ENCODE peak calls at places on chromosomes 12 and 14, in four cellular contexts. One of them, this sample, is unnamed.
A peak's percentile ranks its signal among the peaks of the same experiment; 100 is the strongest.

GRCh38 chr12:69481133-69481532 is 10.9 kb downstream of the FRS2 start:
- DNase-seq in AG04449: no peak
- DNase-seq in fibroblast of lung: no peak
- DNase-seq in breast epithelium: no peak
- DNase-seq in this sample: no peak

GRCh38 chr14:29352681-29353080 is 575.0 kb downstream of the PRKD1 start:
- DNase-seq in fibroblast of lung: no peak
- DNase-seq in breast epithelium: no peak
- DNase-seq in AG04449: no peak
- DNase-seq in this sample: no peak

GRCh38 chr14:35495278-35495677 is 38.7 kb upstream of the INSM2 start:
- DNase-seq in AG04449: no peak
- DNase-seq in fibroblast of lung: no peak
- DNase-seq in breast epithelium: no peak
- DNase-seq in this sample: no peak

GRCh38 chr14:67514203-67514607 is 18.9 kb upstream of the PLEKHH1 start:
- DNase-seq in AG04449: no peak
- DNase-seq in breast epithelium: no peak
- DNase-seq in fibroblast of lung: no peak
- DNase-seq in this sample: no peak

GRCh38 chr12:2637371-2637770 is 157.4 kb upstream of the FKBP4 start:
- DNase-seq in fibroblast of lung: no peak
- DNase-seq in breast epithelium: peak; percentile 14
- DNase-seq in AG04449: no peak
- DNase-seq in this sample: no peak

GRCh38 chr12:20350495-20350894 is 17.8 kb upstream of the PDE3A start:
- DNase-seq in breast epithelium: no peak
- DNase-seq in AG04449: peak; percentile 68
- DNase-seq in fibroblast of lung: peak; percentile 81
- DNase-seq in this sample: no peak

GRCh38 chr14:79483472-79483871 is 727.8 kb downstream of the DIO2 start:
- DNase-seq in fibroblast of lung: peak; percentile 86
- DNase-seq in breast epithelium: no peak
- DNase-seq in AG04449: no peak
- DNase-seq in this sample: no peak

GRCh38 chr12:60042835-60043234 is 447.0 kb downstream of the SLC16A7 start:
- DNase-seq in breast epithelium: no peak
- DNase-seq in AG04449: no peak
- DNase-seq in fibroblast of lung: no peak
- DNase-seq in this sample: no peak

GRCh38 chr14:60161176-60162107 is 3.8 kb downstream of the DHRS7 start:
- DNase-seq in breast epithelium: no peak
- DNase-seq in fibroblast of lung: no peak
- DNase-seq in AG04449: no peak
- DNase-seq in this sample: no peak

GRCh38 chr12:78853231-78853630 is 11.3 kb upstream of the SYT1 start:
- DNase-seq in AG04449: no peak
- DNase-seq in breast epithelium: no peak
- DNase-seq in fibroblast of lung: no peak
- DNase-seq in this sample: no peak

GRCh38 chr12:111792155-111792876 is 25.6 kb downstream of the ALDH2 start:
- DNase-seq in AG04449: no peak
- DNase-seq in breast epithelium: no peak
- DNase-seq in fibroblast of lung: peak; percentile 15
- DNase-seq in this sample: peak; percentile 64

GRCh38 chr12:76119887-76120286 is 35.4 kb upstream of the NAP1L1 start:
- DNase-seq in fibroblast of lung: no peak
- DNase-seq in breast epithelium: no peak
- DNase-seq in AG04449: no peak
- DNase-seq in this sample: no peak

GRCh38 chr12:40953076-40953475 is 235.0 kb upstream of the PDZRN4 start:
- DNase-seq in fibroblast of lung: peak; percentile 86
- DNase-seq in AG04449: no peak
- DNase-seq in breast epithelium: no peak
- DNase-seq in this sample: no peak

GRCh38 chr12:58081488-58081887 is 140.1 kb downstream of the ATP23 start:
- DNase-seq in fibroblast of lung: no peak
- DNase-seq in breast epithelium: no peak
- DNase-seq in AG04449: no peak
- DNase-seq in this sample: no peak

GRCh38 chr14:26448181-26448855 is 149.5 kb downstream of the NOVA1 start:
- DNase-seq in AG04449: no peak
- DNase-seq in fibroblast of lung: no peak
- DNase-seq in breast epithelium: no peak
- DNase-seq in this sample: no peak

GRCh38 chr12:49672351-49673181 is 34.6 kb downstream of the FMNL3 start:
- DNase-seq in AG04449: no peak
- DNase-seq in fibroblast of lung: no peak
- DNase-seq in breast epithelium: no peak
- DNase-seq in this sample: no peak

GRCh38 chr14:30779210-30779609 is 95.1 kb upstream of the COCH start:
- DNase-seq in fibroblast of lung: peak; percentile 27
- DNase-seq in AG04449: peak; percentile 0
- DNase-seq in breast epithelium: no peak
- DNase-seq in this sample: no peak

GRCh38 chr12:132197581-132198281 is 53.5 kb downstream of the NOC4L start:
- DNase-seq in AG04449: no peak
- DNase-seq in breast epithelium: no peak
- DNase-seq in fibroblast of lung: no peak
- DNase-seq in this sample: no peak

GRCh38 chr12:46659032-46659703 is 166.6 kb downstream of the SLC38A4 start:
- DNase-seq in breast epithelium: no peak
- DNase-seq in fibroblast of lung: peak; percentile 11
- DNase-seq in AG04449: no peak
- DNase-seq in this sample: no peak

GRCh38 chr12:68011882-68012207 is 22.6 kb downstream of the IFNG-AS1 start:
- DNase-seq in fibroblast of lung: peak; percentile 4
- DNase-seq in breast epithelium: no peak
- DNase-seq in AG04449: peak; percentile 9
- DNase-seq in this sample: no peak

GRCh38 chr12:11757095-11757494 is 107.6 kb downstream of the ETV6 start:
- DNase-seq in fibroblast of lung: no peak
- DNase-seq in AG04449: no peak
- DNase-seq in breast epithelium: no peak
- DNase-seq in this sample: no peak

GRCh38 chr14:103512701-103513611 is 9.7 kb downstream of the CKB start:
- DNase-seq in fibroblast of lung: peak; percentile 84
- DNase-seq in breast epithelium: peak; percentile 66
- DNase-seq in AG04449: peak; percentile 34
- DNase-seq in this sample: peak; percentile 88

GRCh38 chr12:50517456-50518048 is 12.8 kb downstream of the DIP2B start:
- DNase-seq in breast epithelium: no peak
- DNase-seq in AG04449: no peak
- DNase-seq in fibroblast of lung: peak; percentile 70
- DNase-seq in this sample: no peak

GRCh38 chr12:25960176-25960575 is 1.7 kb downstream of the RASSF8 start:
- DNase-seq in AG04449: no peak
- DNase-seq in fibroblast of lung: peak; percentile 45
- DNase-seq in breast epithelium: no peak
- DNase-seq in this sample: no peak

GRCh38 chr12:25723921-25724491 is 170.9 kb upstream of the LMNTD1 start:
- DNase-seq in AG04449: no peak
- DNase-seq in fibroblast of lung: peak; percentile 84
- DNase-seq in breast epithelium: no peak
- DNase-seq in this sample: no peak

GRCh38 chr12:52909256-52909655 is 4.4 kb upstream of the KRT8 start:
- DNase-seq in breast epithelium: no peak
- DNase-seq in fibroblast of lung: no peak
- DNase-seq in AG04449: no peak
- DNase-seq in this sample: no peak

GRCh38 chr14:33704486-33704885 is 246.4 kb downstream of the EGLN3 start:
- DNase-seq in AG04449: no peak
- DNase-seq in fibroblast of lung: no peak
- DNase-seq in breast epithelium: no peak
- DNase-seq in this sample: no peak

GRCh38 chr12:122847516-122847836 is 12.2 kb downstream of the HIP1R start:
- DNase-seq in breast epithelium: no peak
- DNase-seq in AG04449: no peak
- DNase-seq in fibroblast of lung: no peak
- DNase-seq in this sample: no peak

GRCh38 chr12:122849352-122850047 is 14.2 kb downstream of the HIP1R start:
- DNase-seq in fibroblast of lung: no peak
- DNase-seq in AG04449: no peak
- DNase-seq in breast epithelium: no peak
- DNase-seq in this sample: no peak

GRCh38 chr12:122848471-122849351 is 13.5 kb downstream of the HIP1R start:
- DNase-seq in breast epithelium: no peak
- DNase-seq in AG04449: no peak
- DNase-seq in fibroblast of lung: no peak
- DNase-seq in this sample: no peak

GRCh38 chr12:122846622-122847515 is 11.6 kb downstream of the HIP1R start:
- DNase-seq in breast epithelium: no peak
- DNase-seq in fibroblast of lung: no peak
- DNase-seq in AG04449: no peak
- DNase-seq in this sample: no peak

GRCh38 chr12:122847921-122848421 is 12.7 kb downstream of the HIP1R start:
- DNase-seq in fibroblast of lung: no peak
- DNase-seq in breast epithelium: no peak
- DNase-seq in AG04449: no peak
- DNase-seq in this sample: no peak
- TF ChIP-seq CTCF in fibroblast of lung: no peak
- TF ChIP-seq CTCF in breast epithelium: no peak
- TF ChIP-seq CTCF in AG04449: no peak
- TF ChIP-seq CTCF in this sample: no peak

GRCh38 chr12:71746983-71747611 is 7.6 kb upstream of the RAB21 start:
- DNase-seq in fibroblast of lung: peak; percentile 59
- DNase-seq in breast epithelium: no peak
- DNase-seq in AG04449: peak; percentile 14
- DNase-seq in this sample: no peak
- H3K4me3 ChIP-seq in fibroblast of lung: no peak overlapping the region
- H3K4me3 ChIP-seq in breast epithelium: no peak overlapping the region
- H3K4me3 ChIP-seq in AG04449: no peak overlapping the region
- H3K4me3 ChIP-seq in this sample: no peak overlapping the region

GRCh38 chr12:5561843-5562242 is 129.9 kb downstream of the NTF3 start:
- DNase-seq in breast epithelium: no peak
- DNase-seq in fibroblast of lung: no peak
- DNase-seq in AG04449: no peak
- DNase-seq in this sample: no peak

GRCh38 chr12:5562581-5562980 is 130.7 kb downstream of the NTF3 start:
- DNase-seq in fibroblast of lung: no peak
- DNase-seq in AG04449: no peak
- DNase-seq in breast epithelium: no peak
- DNase-seq in this sample: no peak

GRCh38 chr12:5560242-5560641 is 128.3 kb downstream of the NTF3 start:
- DNase-seq in fibroblast of lung: no peak
- DNase-seq in breast epithelium: no peak
- DNase-seq in AG04449: no peak
- DNase-seq in this sample: no peak

GRCh38 chr12:5557906-5558305 is 126.0 kb downstream of the NTF3 start:
- DNase-seq in breast epithelium: no peak
- DNase-seq in AG04449: no peak
- DNase-seq in fibroblast of lung: no peak
- DNase-seq in this sample: no peak

DNA sequence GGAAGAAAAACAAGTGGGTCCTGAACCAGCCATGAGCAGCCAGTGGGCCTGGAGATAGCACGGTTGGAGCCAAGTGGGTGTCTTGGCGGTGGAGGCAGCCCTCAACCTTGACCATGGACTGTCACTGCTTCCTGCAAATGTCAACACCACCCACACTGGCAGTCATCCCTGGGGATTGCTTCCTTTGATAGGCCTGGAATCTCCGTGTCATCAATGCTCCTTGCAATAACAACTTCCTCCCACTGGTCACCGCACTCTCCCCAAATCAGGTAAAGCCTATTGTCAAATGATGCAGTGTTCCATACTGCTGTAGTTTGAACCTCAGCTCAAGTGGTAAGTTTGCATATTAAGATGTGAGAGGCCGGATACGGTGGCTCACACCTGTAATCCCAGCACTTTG is 129.1 kb downstream of the NTF3 start:
- DNase-seq in breast epithelium: no peak
- DNase-seq in fibroblast of lung: no peak
- DNase-seq in AG04449: no peak
- DNase-seq in this sample: no peak
- TF ChIP-seq CTCF in breast epithelium: no peak
- TF ChIP-seq CTCF in fibroblast of lung: no peak
- TF ChIP-seq CTCF in AG04449: no peak
- TF ChIP-seq CTCF in this sample: no peak

GRCh38 chr14:90383731-90384542 is 12.9 kb upstream of the CALM1 start:
- DNase-seq in fibroblast of lung: peak; percentile 53
- DNase-seq in AG04449: no peak
- DNase-seq in breast epithelium: peak; percentile 55
- DNase-seq in this sample: peak; percentile 84

GRCh38 chr14:90382491-90383125 is 14.2 kb upstream of the CALM1 start:
- DNase-seq in breast epithelium: peak; percentile 74
- DNase-seq in AG04449: no peak
- DNase-seq in fibroblast of lung: peak; percentile 78
- DNase-seq in this sample: peak; percentile 81

GRCh38 chr14:90381999-90382451 is 14.8 kb upstream of the CALM1 start:
- DNase-seq in fibroblast of lung: no peak
- DNase-seq in breast epithelium: peak; percentile 68
- DNase-seq in AG04449: no peak
- DNase-seq in this sample: peak; percentile 77

GRCh38 chr14:90383126-90383730 is 13.6 kb upstream of the CALM1 start:
- DNase-seq in AG04449: peak; percentile 99
- DNase-seq in breast epithelium: peak; percentile 99
- DNase-seq in fibroblast of lung: peak; percentile 100
- DNase-seq in this sample: peak; percentile 100

DNA sequence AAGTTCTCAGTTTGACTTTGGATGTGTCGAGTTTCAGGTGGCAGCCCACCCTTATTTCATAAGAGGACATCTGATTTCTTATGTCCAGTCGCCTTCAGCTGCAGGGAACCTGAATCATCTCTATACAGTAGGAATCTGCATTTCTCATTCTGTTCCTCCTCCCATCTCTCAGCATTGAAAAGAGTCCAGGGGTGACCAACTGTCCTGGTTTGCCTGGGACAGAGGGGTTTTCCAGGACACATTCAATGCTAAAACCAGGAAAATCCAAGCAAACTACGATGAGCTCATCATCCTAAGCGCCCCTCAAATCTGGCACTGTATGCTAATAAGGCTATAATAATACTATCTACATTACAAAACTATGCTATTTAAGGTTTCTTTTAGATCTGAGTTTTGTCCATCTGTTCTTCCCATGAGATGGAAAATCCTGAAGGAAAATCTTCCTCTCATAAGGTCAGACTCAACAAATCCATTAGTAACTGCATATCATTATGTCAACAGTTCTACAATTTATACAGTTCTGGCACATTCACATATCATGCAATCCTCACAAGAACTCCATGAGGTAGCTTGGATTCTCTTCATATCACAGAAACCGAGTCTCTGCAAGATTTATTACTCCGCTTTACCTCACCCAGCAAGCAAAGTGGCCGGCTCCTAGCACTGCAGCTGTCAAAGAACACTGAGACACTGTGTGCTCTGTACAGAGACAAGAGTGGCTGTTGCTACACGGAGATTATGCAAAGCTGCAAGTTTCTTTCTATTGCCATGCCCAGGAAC is 15.6 kb upstream of the CALM1 start:
- DNase-seq in breast epithelium: no peak
- DNase-seq in fibroblast of lung: peak; percentile 31
- DNase-seq in AG04449: no peak
- DNase-seq in this sample: no peak
- H3K4me3 ChIP-seq in breast epithelium: no peak overlapping the region
- H3K4me3 ChIP-seq in fibroblast of lung: no peak overlapping the region
- H3K4me3 ChIP-seq in AG04449: no peak overlapping the region
- H3K4me3 ChIP-seq in this sample: peak overlapping the region; percentile 64

GRCh38 chr12:92412931-92413685 is 267.5 kb upstream of the BTG1 start:
- DNase-seq in breast epithelium: no peak
- DNase-seq in AG04449: no peak
- DNase-seq in fibroblast of lung: peak; percentile 37
- DNase-seq in this sample: no peak
- TF ChIP-seq CTCF in breast epithelium: no peak
- TF ChIP-seq CTCF in AG04449: no peak
- TF ChIP-seq CTCF in fibroblast of lung: no peak
- TF ChIP-seq CTCF in this sample: no peak

GRCh38 chr14:104721704-104722431 is 2.2 kb upstream of the ADSS1 start:
- DNase-seq in breast epithelium: no peak
- DNase-seq in AG04449: no peak
- DNase-seq in fibroblast of lung: peak; percentile 27
- DNase-seq in this sample: no peak
- H3K4me3 ChIP-seq in breast epithelium: no peak overlapping the region
- H3K4me3 ChIP-seq in AG04449: no peak overlapping the region
- H3K4me3 ChIP-seq in fibroblast of lung: no peak overlapping the region
- H3K4me3 ChIP-seq in this sample: no peak overlapping the region

This sample was measured in upper lobe of right lung.